ENCODE peak calls at places on chromosomes 13 and 19, in ten cellular contexts. F is breast epithelium; K is cardiac muscle cell; M is tibial nerve; L is IMR-90; G is SJSA1; B is neuronal stem cell; A is CD4-positive, CD25-positive, alpha-beta regulatory T cell; I is right cardiac atrium; O is tibial artery. U is an unnamed sample. For H3K4me1, the result is how much of the 10 kb centered on the place peaks cover.

GRCh38 chr19:55703790-55704215 is 28.8 kb downstream of the EPN1 start:
- DNase-seq in G (no peak), F (no peak), I (peak), M (peak), K (no peak), O (peak), L (no peak), A (no peak), B (no peak), U (no peak)

GRCh38 chr13:39892731-39893293 is 237.3 kb downstream of the COG6 start:
- DNase-seq in A (no peak), B (no peak), F (no peak), O (no peak), K (no peak), L (no peak), G (no peak), I (peak), M (no peak), U (no peak)

GRCh38 chr19:12779162-12779993 is 4.0 kb upstream of the HOOK2 start:
- DNase-seq in M (no peak), B (no peak), I (peak), F (no peak), A (no peak), K (peak), G (peak), O (peak), L (peak), U (peak)

GRCh38 chr13:48493076-48493765 is 39.7 kb downstream of the RCBTB2 start:
- DNase-seq in B (no peak), L (no peak), F (no peak), M (no peak), K (no peak), I (no peak), A (no peak), O (no peak), G (no peak), U (no peak)

GRCh38 chr13:27296496-27296895 is 25.9 kb downstream of the RASL11A start:
- DNase-seq in M (no peak), B (no peak), K (no peak), A (no peak), G (no peak), L (no peak), F (no peak), I (no peak), O (no peak), U (no peak)

GRCh38 chr13:37490176-37490575 is 108.4 kb downstream of the POSTN start:
- DNase-seq in G (no peak), K (no peak), M (no peak), O (no peak), F (no peak), L (peak), B (no peak), I (no peak), A (no peak), U (no peak)

GRCh38 chr19:31214086-31214485 is 135.2 kb downstream of the TSHZ3 start:
- DNase-seq in F (peak), B (no peak), O (peak), I (peak), A (peak), K (no peak), M (peak), L (peak), G (peak), U (peak)

GRCh38 chr19:19466201-19466600 is 49.1 kb downstream of the TSSK6 start:
- DNase-seq in L (no peak), B (no peak), I (no peak), K (no peak), O (no peak), M (no peak), F (no peak), G (no peak), A (no peak), U (no peak)

GRCh38 chr13:74306496-74306895 is 172.3 kb upstream of the KLF12 start:
- DNase-seq in G (no peak), L (peak), I (no peak), F (no peak), B (no peak), A (no peak), K (no peak), M (no peak), O (no peak), U (no peak)

GRCh38 chr13:43876366-43876765 is 3.2 kb downstream of the CCDC122 start:
- DNase-seq in K (no peak), F (no peak), I (no peak), A (no peak), G (no peak), B (no peak), M (no peak), L (no peak), O (no peak), U (peak)

GRCh38 chr13:44906758-44907157 is 82.5 kb downstream of the NUFIP1 start:
- DNase-seq in L (peak), I (no peak), O (peak), G (no peak), F (no peak), B (no peak), K (peak), A (no peak), M (no peak), U (no peak)

GRCh38 chr13:72839831-72840426 is 58.0 kb downstream of the PIBF1 start:
- DNase-seq in M (no peak), B (peak), K (peak), O (no peak), L (peak), G (peak), A (no peak), I (peak), F (peak), U (peak)

GRCh38 chr19:16594131-16594586 is 21.9 kb upstream of the SLC35E1 start:
- DNase-seq in I (no peak), M (no peak), A (peak), K (no peak), L (no peak), F (no peak), B (no peak), O (no peak), G (no peak), U (no peak)

GRCh38 chr19:16886305-16886880 is 2.4 kb upstream of the F2RL3 start:
- DNase-seq in M (peak), A (no peak), I (peak), L (peak), B (no peak), F (no peak), O (no peak), K (no peak), G (peak), U (no peak)

GRCh38 chr19:34350161-34350561 is 14.8 kb upstream of the GPI start:
- DNase-seq in L (peak), O (no peak), G (no peak), B (no peak), A (peak), F (no peak), I (no peak), M (no peak), K (no peak), U (no peak)

GRCh38 chr13:28718186-28718537 is 608 bp downstream of the SLC46A3 start:
- DNase-seq in I (no peak), G (no peak), K (no peak), M (peak), L (peak), B (no peak), A (no peak), O (no peak), F (no peak), U (no peak)

GRCh38 chr19:19056636-19057275 is 7.0 kb upstream of the SLC25A42 start:
- DNase-seq in B (no peak), L (no peak), G (no peak), O (no peak), I (peak), K (no peak), A (no peak), M (no peak), F (no peak), U (no peak)

GRCh38 chr13:95445116-95445515 is 107.4 kb upstream of the CLDN10 start:
- DNase-seq in K (no peak), I (no peak), L (no peak), F (no peak), M (no peak), B (no peak), O (no peak), G (no peak), A (no peak), U (no peak)

GRCh38 chr13:97133955-97134354 is 88.2 kb upstream of the MBNL2 start:
- DNase-seq in M (no peak), A (no peak), F (no peak), K (no peak), O (no peak), G (no peak), B (no peak), L (no peak), I (no peak), U (no peak)

GRCh38 chr13:105474983-105475382 is 1060.5 kb downstream of the EFNB2 start:
- DNase-seq in G (no peak), M (no peak), A (no peak), K (peak), F (no peak), O (no peak), I (no peak), L (no peak), B (no peak), U (no peak)

GRCh38 chr19:2809387-2810140 is 10.1 kb upstream of the ZNF554 start:
- DNase-seq in O (no peak), A (no peak), G (no peak), F (no peak), I (peak), K (no peak), M (no peak), L (no peak), B (no peak), U (no peak)

GRCh38 chr13:48412881-48413351 is at the start of gene LPAR6:
- DNase-seq in M (peak), I (no peak), F (no peak), A (peak), L (peak), O (no peak), G (peak), B (no peak), K (no peak), U (peak)

GRCh38 chr13:106112191-106112590 is 423.3 kb downstream of the EFNB2 start:
- DNase-seq in K (no peak), O (no peak), L (no peak), I (no peak), A (no peak), G (no peak), M (no peak), B (no peak), F (no peak), U (no peak)

GRCh38 chr19:16587031-16588023 is 15.1 kb upstream of the SLC35E1 start:
- DNase-seq in M (peak), I (no peak), K (peak), G (no peak), O (no peak), L (peak), A (peak), F (no peak), B (no peak), U (peak)

GRCh38 chr13:23852351-23852750 is 36.8 kb downstream of the MIPEP start:
- DNase-seq in I (no peak), L (no peak), F (no peak), B (no peak), G (peak), O (no peak), M (no peak), K (no peak), A (no peak), U (no peak)

GRCh38 chr19:33815410-33816340 is 19.0 kb downstream of the KCTD15 start:
- DNase-seq in G (no peak), F (no peak), I (no peak), K (no peak), B (no peak), L (peak), A (no peak), O (peak), M (no peak), U (no peak)

GRCh38 chr13:51818771-51819511 is 15.0 kb upstream of the DHRS12 start:
- DNase-seq in F (no peak), G (no peak), A (no peak), B (no peak), M (no peak), K (no peak), I (no peak), O (peak), L (peak), U (no peak)

GRCh38 chr13:78194904-78195639 is 276.4 kb upstream of the EDNRB start:
- DNase-seq in B (peak), I (no peak), F (no peak), O (no peak), M (no peak), A (no peak), G (no peak), L (peak), K (no peak), U (peak)

GRCh38 chr19:43847884-43848283 is 20.8 kb downstream of the ZNF283 start:
- DNase-seq in G (no peak), O (no peak), B (no peak), M (no peak), L (no peak), I (no peak), F (no peak), A (no peak), K (no peak), U (no peak)

GRCh38 chr19:54183431-54183830 is 5.9 kb downstream of the MBOAT7 start:
- DNase-seq in L (no peak), G (no peak), A (no peak), B (no peak), I (no peak), F (no peak), M (no peak), O (no peak), K (no peak), U (no peak)

GRCh38 chr13:113875829-113876228 is 12.0 kb upstream of the GAS6 start:
- DNase-seq in L (no peak), A (no peak), F (no peak), G (no peak), B (no peak), K (no peak), M (no peak), O (no peak), I (no peak), U (peak)

GRCh38 chr13:40187836-40188591 is 478.4 kb downstream of the FOXO1 start:
- DNase-seq in K (no peak), I (peak), L (no peak), M (no peak), A (peak), F (no peak), G (no peak), O (no peak), B (no peak), U (no peak)

GRCh38 chr19:34173145-34173956 is 1.0 kb downstream of the LSM14A start:
- DNase-seq in O (peak), M (peak), F (peak), B (peak), L (peak), K (peak), I (no peak), G (peak), A (no peak), U (peak)

DNA sequence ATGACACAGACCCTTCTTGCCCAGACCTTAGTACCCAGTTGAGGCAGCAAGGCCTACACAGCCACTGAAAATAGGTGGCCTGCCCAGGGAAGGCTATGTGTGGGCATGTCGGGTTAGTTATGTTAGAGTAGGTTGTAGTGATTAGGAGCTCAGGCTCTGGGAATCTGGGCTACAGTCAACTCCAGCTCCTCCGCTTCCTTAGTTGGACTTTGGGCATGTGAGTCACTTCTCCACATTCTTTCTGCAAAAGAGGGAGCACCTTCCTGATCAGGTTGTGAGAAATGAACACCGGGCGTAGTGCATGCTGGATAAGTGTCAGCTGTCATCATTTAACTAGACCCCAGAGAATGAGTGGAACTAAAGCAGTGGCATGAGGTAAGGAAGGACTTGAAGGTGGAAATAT is 64.8 kb downstream of the ARHGAP35 start:
- DNase-seq in M (no peak), K (no peak), L (no peak), G (no peak), A (no peak), I (no peak), B (no peak), F (no peak), O (no peak), U (peak)
- H3K4me1 ChIP-seq in M (half or more), K (half or more), L (under half), G (under half), A (under half), I (under half), B (under half), F (under half), O (half or more), U (under half)

DNA sequence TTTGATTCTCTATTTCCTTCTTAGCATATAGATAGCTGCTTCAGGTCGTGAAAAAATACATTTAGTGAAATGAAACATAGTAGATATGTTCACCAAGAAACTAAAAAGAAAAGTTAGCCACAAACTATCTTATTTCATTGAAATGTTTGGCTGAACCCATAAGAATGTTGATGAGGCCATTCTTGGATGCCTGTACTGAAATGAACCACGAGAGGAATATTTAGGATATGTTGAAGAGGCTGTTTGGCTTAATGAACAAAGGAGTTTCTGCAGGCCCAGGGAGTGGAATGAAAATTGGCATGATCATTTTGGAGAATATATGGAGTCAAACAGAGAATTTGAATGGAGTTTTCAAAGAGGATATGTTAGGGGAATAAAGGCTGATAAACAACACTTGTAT is 36.2 kb downstream of the KL start:
- DNase-seq in B (no peak), A (no peak), G (no peak), M (no peak), O (no peak), L (peak), K (no peak), I (no peak), F (no peak), U (no peak)
- H3K27ac ChIP-seq in B (no peak), A (no peak), G (no peak), M (no peak), O (no peak), L (peak), K (no peak), I (no peak), F (peak), U (no peak)

GRCh38 chr19:45439569-45440258 is 16.0 kb upstream of the ERCC1 start:
- DNase-seq in L (peak), A (peak), K (peak), F (peak), G (peak), B (no peak), O (peak), I (peak), M (peak), U (peak)
- H3K4me1 ChIP-seq in L (under half), A (under half), K (under half), F (under half), G (under half), B (under half), O (under half), I (under half), M (under half), U (under half)

DNA sequence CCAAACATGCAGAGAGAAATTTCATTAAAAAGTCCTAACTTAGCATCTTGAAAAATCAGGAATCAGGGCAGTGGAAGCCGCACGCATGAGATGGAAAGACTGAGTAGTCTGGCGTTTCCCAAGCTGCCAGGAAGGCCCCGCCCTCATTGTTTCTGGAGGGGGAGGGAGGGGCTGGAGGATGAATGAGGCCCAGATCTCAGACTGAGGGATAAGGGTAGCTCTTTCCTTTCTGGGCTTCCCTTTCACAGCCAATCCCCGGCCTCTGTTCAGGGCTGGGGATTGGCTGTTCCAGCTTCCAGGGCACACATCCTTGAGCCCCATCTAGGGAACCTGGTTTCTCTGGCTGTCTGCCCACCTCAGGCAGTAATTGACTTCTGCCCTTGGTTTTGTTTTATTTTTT is 7.3 kb downstream of the C19orf53 start:
- DNase-seq in F (no peak), L (peak), K (peak), A (no peak), G (peak), M (peak), I (peak), B (peak), O (peak), U (peak)
- H3K27ac ChIP-seq in F (peak), L (peak), K (no peak), A (no peak), G (peak), M (no peak), I (no peak), B (no peak), O (peak), U (no peak)

DNA sequence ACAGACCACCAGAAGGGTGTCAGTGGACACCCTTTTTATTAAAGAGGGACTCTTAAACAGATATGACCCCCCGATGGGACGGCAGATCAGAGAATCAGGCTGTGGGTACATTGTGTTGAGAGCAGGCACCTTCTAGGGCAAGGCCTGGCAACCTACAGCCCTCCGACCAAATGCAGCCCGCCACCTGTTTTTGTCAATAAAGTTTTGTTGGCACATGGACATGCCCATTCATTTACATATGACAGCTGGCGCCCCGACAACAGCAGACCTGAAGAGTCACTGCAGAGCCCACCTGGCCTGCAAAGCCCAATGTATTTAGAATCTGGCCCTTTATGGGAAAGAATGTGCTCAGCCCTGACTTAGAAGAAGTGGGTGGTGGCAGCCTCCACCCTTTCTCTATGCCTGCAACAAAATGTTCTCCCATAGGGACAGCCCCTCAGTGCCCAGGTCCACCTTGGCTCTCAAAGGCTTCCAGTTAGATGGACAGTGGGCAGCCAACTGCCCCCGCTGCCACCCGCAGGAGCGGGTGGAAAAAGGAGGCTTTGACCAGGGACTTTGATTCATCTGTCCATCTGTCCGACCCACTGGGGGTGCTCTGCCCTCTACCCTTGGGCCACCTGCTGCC is 184.9 kb downstream of the PTPRS start:
- DNase-seq in I (no peak), K (no peak), O (no peak), G (no peak), B (no peak), L (no peak), A (no peak), M (no peak), F (no peak), U (no peak)
- H3K4me1 ChIP-seq in I (under half), K (under half), O (under half), G (under half), B (under half), L (under half), A (under half), M (under half), F (under half), U (under half)

DNA sequence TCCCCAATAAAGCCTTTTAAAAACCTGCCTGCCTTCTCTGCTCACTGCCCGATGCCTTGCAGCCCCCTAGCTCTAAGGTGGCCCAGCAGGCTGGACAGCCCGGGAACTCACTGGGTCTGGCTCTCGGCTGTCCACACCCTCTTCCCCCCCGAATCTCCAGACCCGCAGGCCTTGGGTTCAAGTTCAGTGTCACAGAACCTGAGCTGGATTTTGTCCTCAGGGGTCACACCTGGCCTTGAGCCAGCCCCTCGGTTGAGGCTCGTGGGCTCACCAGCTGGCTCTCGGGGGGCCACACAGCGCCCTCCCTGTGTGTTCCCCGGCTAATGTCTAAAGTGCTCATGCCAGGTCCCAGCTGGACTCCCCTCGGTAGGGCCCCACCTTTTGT is 6.7 kb downstream of the PNKP start:
- DNase-seq in F (no peak), L (no peak), K (no peak), G (no peak), A (no peak), O (no peak), I (peak), M (no peak), B (no peak), U (no peak)
- H3K27ac ChIP-seq in F (peak), L (no peak), K (peak), G (no peak), A (no peak), O (peak), I (no peak), M (peak), B (peak), U (no peak)

U was measured in foreskin keratinocyte.